ENCODE peak calls at places on chromosomes 12 and 14, in five cellular contexts. W, N, U, P and R are unnamed samples.

GRCh38 chr12:120542166-120542565 is 8.0 kb downstream of the RNF10 start:
- DNase-seq in U (no peak), N (no peak), W (no peak), P (no peak), R (no peak)

GRCh38 chr14:92863281-92863680 is 59.7 kb upstream of the CHGA start:
- DNase-seq in U (no peak), W (no peak), N (no peak), P (no peak), R (no peak)

GRCh38 chr12:20370001-20370381 is 1.7 kb downstream of the PDE3A start:
- DNase-seq in N (no peak), W (no peak), U (peak), P (no peak), R (peak)

GRCh38 chr14:89618821-89619551 is 202.0 kb upstream of the FOXN3 start:
- DNase-seq in N (peak), U (peak), W (peak), P (peak), R (peak)

GRCh38 chr12:123696641-123697040 is 15.5 kb upstream of the ATP6V0A2 start:
- DNase-seq in P (no peak), N (no peak), W (no peak), U (no peak), R (no peak)

GRCh38 chr12:52833922-52834726 is at the start of gene KRT79:
- DNase-seq in N (no peak), P (no peak), U (no peak), W (no peak), R (no peak)

GRCh38 chr12:94089891-94090290 is 58.5 kb upstream of the PLXNC1 start:
- DNase-seq in U (no peak), N (no peak), W (no peak), P (peak), R (no peak)

GRCh38 chr14:69715725-69716482 is 51.0 kb upstream of the SRSF5 start:
- DNase-seq in P (no peak), N (no peak), W (no peak), U (no peak), R (no peak)

GRCh38 chr12:94266796-94267529 is 118.6 kb downstream of the PLXNC1 start:
- DNase-seq in W (no peak), P (no peak), U (no peak), N (no peak), R (no peak)

GRCh38 chr14:94021001-94021400 is 5.1 kb upstream of the OTUB2 start:
- DNase-seq in W (peak), U (no peak), N (no peak), P (no peak), R (no peak)

GRCh38 chr12:9363145-9363544 is 154.9 kb upstream of the PZP start:
- DNase-seq in U (no peak), P (no peak), W (no peak), N (no peak), R (no peak)

GRCh38 chr12:93061414-93062099 is 132.5 kb upstream of the EEA1 start:
- DNase-seq in P (no peak), W (no peak), N (no peak), U (no peak), R (no peak)

GRCh38 chr12:63804746-63805145 is 25.0 kb downstream of the RXYLT1 start:
- DNase-seq in N (no peak), U (no peak), P (no peak), W (no peak), R (no peak)

GRCh38 chr12:2629051-2629450 is 165.7 kb upstream of the FKBP4 start:
- DNase-seq in W (no peak), U (no peak), P (no peak), N (no peak), R (no peak)

GRCh38 chr12:123076604-123077297 is 74.1 kb downstream of the PITPNM2 start:
- DNase-seq in W (no peak), P (no peak), N (no peak), U (no peak), R (no peak)

GRCh38 chr12:70733385-70733784 is 96.2 kb upstream of the PTPRB start:
- DNase-seq in N (peak), U (peak), P (peak), W (peak), R (peak)

GRCh38 chr14:76917759-76918175 is 91.6 kb downstream of the LRRC74A start:
- DNase-seq in N (no peak), W (no peak), P (no peak), U (no peak), R (no peak)

GRCh38 chr14:76918176-76918750 is 92.1 kb downstream of the LRRC74A start:
- DNase-seq in U (no peak), P (no peak), W (no peak), N (no peak), R (no peak)

GRCh38 chr14:76919431-76919810 is 93.2 kb downstream of the LRRC74A start:
- DNase-seq in W (no peak), P (no peak), U (no peak), N (no peak), R (no peak)

GRCh38 chr14:76919811-76920571 is 93.8 kb downstream of the LRRC74A start:
- DNase-seq in P (no peak), N (no peak), W (peak), U (no peak), R (no peak)

GRCh38 chr14:76918751-76919421 is 92.7 kb downstream of the LRRC74A start:
- DNase-seq in U (no peak), W (peak), N (peak), P (peak), R (peak)
- TF ChIP-seq ZNF274 in U (no peak), W (no peak), N (no peak), P (no peak), R (no peak)

GRCh38 chr14:39168591-39168990 is 1.5 kb downstream of the TRAPPC6B start:
- DNase-seq in U (no peak), P (no peak), W (no peak), N (no peak), R (no peak)
- H3K9ac ChIP-seq in U (no peak), P (peak), W (peak), N (peak), R (no peak)

GRCh38 chr14:95299271-95299670 is 20.4 kb downstream of the CLMN start:
- DNase-seq in N (no peak), U (no peak), P (no peak), W (no peak), R (no peak)
- H3K4me3 ChIP-seq in N (no peak), U (no peak), P (no peak), W (no peak), R (no peak)

GRCh38 chr14:68667313-68667791 is 125.5 kb downstream of the ZFP36L1 start:
- DNase-seq in W (no peak), N (no peak), U (no peak), P (no peak), R (no peak)
- TF ChIP-seq ZNF274 in W (no peak), N (no peak), U (no peak), P (no peak), R (no peak)

DNA sequence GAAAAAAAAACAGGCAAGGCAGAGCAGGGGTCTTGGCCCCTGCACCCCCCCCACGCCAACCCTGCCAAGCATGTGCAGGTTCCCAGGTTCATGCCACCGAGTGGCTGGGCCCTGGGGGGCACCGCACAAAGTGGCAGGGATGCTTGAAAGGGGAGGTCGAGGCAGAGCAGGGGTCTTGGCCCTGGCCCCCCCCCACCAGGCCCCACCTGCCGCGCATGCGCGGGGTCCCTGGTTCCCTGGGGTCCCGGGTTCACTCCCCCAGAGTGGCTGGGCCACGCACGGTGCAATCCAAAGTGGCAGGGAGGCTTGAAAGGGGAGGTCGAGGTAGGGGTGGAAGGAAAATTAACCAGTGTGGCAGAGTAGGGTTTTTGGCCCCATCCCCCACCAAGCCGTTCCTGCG is 312.2 kb downstream of the ALG10 start:
- DNase-seq in W (no peak), P (no peak), U (no peak), N (no peak), R (no peak)
- H3K9ac ChIP-seq in W (no peak), P (no peak), U (no peak), N (no peak), R (no peak)

GRCh38 chr12:22437031-22437806 is 102.7 kb upstream of the ST8SIA1 start:
- DNase-seq in P (no peak), W (no peak), U (no peak), N (no peak), R (peak)
- H3K4me3 ChIP-seq in P (no peak), W (no peak), U (no peak), N (no peak), R (peak)